ENCODE peak calls at places on chromosomes 5 and 9, in four cellular contexts. One of them, this sample, is unnamed.

GRCh38 chr5:87388129-87388528 is 24.6 kb downstream of the CCNH start:
- DNase-seq in pancreas: no peak
- DNase-seq in GM12865: no peak
- DNase-seq in GM13977: no peak
- DNase-seq in this sample: no peak

GRCh38 chr5:34534237-34535108 is 121.7 kb upstream of the RAI14 start:
- DNase-seq in pancreas: no peak
- DNase-seq in GM12865: peak
- DNase-seq in GM13977: peak
- DNase-seq in this sample: peak

GRCh38 chr9:15423328-15423985 is 781 bp downstream of the SNAPC3 start:
- DNase-seq in pancreas: no peak
- DNase-seq in GM12865: peak
- DNase-seq in GM13977: peak
- DNase-seq in this sample: peak

GRCh38 chr5:167835146-167835545 is 456.3 kb upstream of the WWC1 start:
- DNase-seq in pancreas: no peak
- DNase-seq in GM12865: no peak
- DNase-seq in GM13977: no peak
- DNase-seq in this sample: no peak

GRCh38 chr9:4238522-4238921 is 61.3 kb downstream of the GLIS3 start:
- DNase-seq in pancreas: no peak
- DNase-seq in GM12865: peak
- DNase-seq in GM13977: no peak
- DNase-seq in this sample: no peak

GRCh38 chr5:30736642-30737041 is 456.8 kb upstream of the CDH6 start:
- DNase-seq in pancreas: no peak
- DNase-seq in GM12865: no peak
- DNase-seq in GM13977: no peak
- DNase-seq in this sample: no peak

GRCh38 chr5:85337400-85337799 is 952.7 kb upstream of the EDIL3 start:
- DNase-seq in pancreas: no peak
- DNase-seq in GM12865: no peak
- DNase-seq in GM13977: no peak
- DNase-seq in this sample: no peak

GRCh38 chr9:93354451-93354850 is 97.0 kb upstream of the FAM120A start:
- DNase-seq in pancreas: no peak
- DNase-seq in GM12865: no peak
- DNase-seq in GM13977: no peak
- DNase-seq in this sample: no peak

GRCh38 chr9:93108301-93109041 is 12.5 kb downstream of the CARD19 start:
- DNase-seq in pancreas: no peak
- DNase-seq in GM12865: peak
- DNase-seq in GM13977: no peak
- DNase-seq in this sample: no peak

GRCh38 chr5:167639761-167640160 is 651.7 kb upstream of the WWC1 start:
- DNase-seq in pancreas: no peak
- DNase-seq in GM12865: no peak
- DNase-seq in GM13977: no peak
- DNase-seq in this sample: no peak

GRCh38 chr5:21613971-21614488 is 1239.1 kb downstream of the CDH12 start:
- DNase-seq in pancreas: no peak
- DNase-seq in GM12865: no peak
- DNase-seq in GM13977: no peak
- DNase-seq in this sample: no peak

GRCh38 chr9:98881836-98882568 is 61.7 kb upstream of the COL15A1 start:
- DNase-seq in pancreas: no peak
- DNase-seq in GM12865: no peak
- DNase-seq in GM13977: no peak
- DNase-seq in this sample: no peak